ENCODE peak calls at places on chromosomes 12 and 14, in ten cellular contexts. One of them, this sample, is unnamed.
A peak's percentile ranks its signal among the peaks of the same experiment; 100 is the strongest.

GRCh38 chr14:54189358-54190354 is 207.2 kb upstream of the CDKN3 start:
- DNase-seq in prostate gland: no peak
- DNase-seq in brain microvascular endothelial cell: peak; percentile 76
- DNase-seq in skeletal muscle cell: peak; percentile 39
- DNase-seq in breast epithelium: no peak
- DNase-seq in right lobe of liver: no peak
- DNase-seq in psoas muscle: no peak
- DNase-seq in endothelial cell of umbilical vein: peak; percentile 76
- DNase-seq in cardiac fibroblast: peak; percentile 49
- DNase-seq in CD4-positive, alpha-beta memory T cell: no peak
- DNase-seq in this sample: peak; percentile 81

GRCh38 chr12:22312336-22312735 is 22.2 kb downstream of the ST8SIA1 start:
- DNase-seq in prostate gland: peak; percentile 40
- DNase-seq in brain microvascular endothelial cell: peak; percentile 29
- DNase-seq in skeletal muscle cell: peak; percentile 24
- DNase-seq in breast epithelium: peak; percentile 70
- DNase-seq in right lobe of liver: no peak
- DNase-seq in psoas muscle: no peak
- DNase-seq in endothelial cell of umbilical vein: no peak
- DNase-seq in cardiac fibroblast: peak; percentile 95
- DNase-seq in CD4-positive, alpha-beta memory T cell: no peak
- DNase-seq in this sample: peak; percentile 78

GRCh38 chr12:10331642-10332239 is 24.1 kb downstream of the KLRD1 start:
- DNase-seq in prostate gland: peak; percentile 12
- DNase-seq in brain microvascular endothelial cell: peak; percentile 41
- DNase-seq in skeletal muscle cell: peak; percentile 22
- DNase-seq in breast epithelium: no peak
- DNase-seq in right lobe of liver: no peak
- DNase-seq in psoas muscle: no peak
- DNase-seq in endothelial cell of umbilical vein: peak; percentile 62
- DNase-seq in cardiac fibroblast: peak; percentile 75
- DNase-seq in CD4-positive, alpha-beta memory T cell: peak; percentile 14
- DNase-seq in this sample: peak; percentile 67

GRCh38 chr12:99311373-99311772 is 336.2 kb upstream of the GARIN6 start:
- DNase-seq in prostate gland: no peak
- DNase-seq in brain microvascular endothelial cell: no peak
- DNase-seq in skeletal muscle cell: no peak
- DNase-seq in breast epithelium: no peak
- DNase-seq in right lobe of liver: no peak
- DNase-seq in psoas muscle: no peak
- DNase-seq in endothelial cell of umbilical vein: no peak
- DNase-seq in cardiac fibroblast: no peak
- DNase-seq in CD4-positive, alpha-beta memory T cell: no peak
- DNase-seq in this sample: no peak

GRCh38 chr12:53336137-53336785 is at the start of gene SP7:
- DNase-seq in prostate gland: no peak
- DNase-seq in brain microvascular endothelial cell: no peak
- DNase-seq in skeletal muscle cell: no peak
- DNase-seq in breast epithelium: no peak
- DNase-seq in right lobe of liver: no peak
- DNase-seq in psoas muscle: no peak
- DNase-seq in endothelial cell of umbilical vein: no peak
- DNase-seq in cardiac fibroblast: no peak
- DNase-seq in CD4-positive, alpha-beta memory T cell: no peak
- DNase-seq in this sample: no peak

GRCh38 chr12:46368138-46368537 is 4.4 kb downstream of the SLC38A2 start:
- DNase-seq in prostate gland: no peak
- DNase-seq in brain microvascular endothelial cell: no peak
- DNase-seq in skeletal muscle cell: no peak
- DNase-seq in breast epithelium: no peak
- DNase-seq in right lobe of liver: no peak
- DNase-seq in psoas muscle: no peak
- DNase-seq in endothelial cell of umbilical vein: peak; percentile 24
- DNase-seq in cardiac fibroblast: peak; percentile 53
- DNase-seq in CD4-positive, alpha-beta memory T cell: no peak
- DNase-seq in this sample: no peak

GRCh38 chr14:63394856-63395255 is 76.1 kb upstream of the GPHB5 start:
- DNase-seq in prostate gland: no peak
- DNase-seq in brain microvascular endothelial cell: no peak
- DNase-seq in skeletal muscle cell: no peak
- DNase-seq in breast epithelium: no peak
- DNase-seq in right lobe of liver: no peak
- DNase-seq in psoas muscle: no peak
- DNase-seq in endothelial cell of umbilical vein: no peak
- DNase-seq in cardiac fibroblast: no peak
- DNase-seq in CD4-positive, alpha-beta memory T cell: no peak
- DNase-seq in this sample: peak; percentile 12

GRCh38 chr12:110279976-110280783 is 867 bp upstream of the ATP2A2 start:
- DNase-seq in prostate gland: peak; percentile 37
- DNase-seq in brain microvascular endothelial cell: peak; percentile 63
- DNase-seq in skeletal muscle cell: no peak
- DNase-seq in breast epithelium: peak; percentile 47
- DNase-seq in right lobe of liver: no peak
- DNase-seq in psoas muscle: peak; percentile 67
- DNase-seq in endothelial cell of umbilical vein: peak; percentile 66
- DNase-seq in cardiac fibroblast: peak; percentile 45
- DNase-seq in CD4-positive, alpha-beta memory T cell: no peak
- DNase-seq in this sample: peak; percentile 42

GRCh38 chr12:4421590-4422031 is 24.0 kb downstream of the FGF6 start:
- DNase-seq in prostate gland: no peak
- DNase-seq in brain microvascular endothelial cell: peak; percentile 24
- DNase-seq in skeletal muscle cell: no peak
- DNase-seq in breast epithelium: no peak
- DNase-seq in right lobe of liver: no peak
- DNase-seq in psoas muscle: no peak
- DNase-seq in endothelial cell of umbilical vein: peak; percentile 37
- DNase-seq in cardiac fibroblast: peak; percentile 39
- DNase-seq in CD4-positive, alpha-beta memory T cell: peak; percentile 48
- DNase-seq in this sample: peak; percentile 45

GRCh38 chr12:107319536-107320030 is 226.2 kb upstream of the CRY1 start:
- DNase-seq in prostate gland: peak; percentile 15
- DNase-seq in brain microvascular endothelial cell: no peak
- DNase-seq in skeletal muscle cell: no peak
- DNase-seq in breast epithelium: no peak
- DNase-seq in right lobe of liver: no peak
- DNase-seq in psoas muscle: no peak
- DNase-seq in endothelial cell of umbilical vein: no peak
- DNase-seq in cardiac fibroblast: no peak
- DNase-seq in CD4-positive, alpha-beta memory T cell: peak; percentile 30
- DNase-seq in this sample: no peak

GRCh38 chr12:9869307-9870161 is at the start of gene CLEC2B:
- DNase-seq in prostate gland: no peak
- DNase-seq in brain microvascular endothelial cell: peak; percentile 47
- DNase-seq in skeletal muscle cell: peak; percentile 46
- DNase-seq in breast epithelium: no peak
- DNase-seq in right lobe of liver: peak; percentile 18
- DNase-seq in psoas muscle: no peak
- DNase-seq in endothelial cell of umbilical vein: peak; percentile 92
- DNase-seq in cardiac fibroblast: peak; percentile 88
- DNase-seq in CD4-positive, alpha-beta memory T cell: peak; percentile 74
- DNase-seq in this sample: peak; percentile 97

DNA sequence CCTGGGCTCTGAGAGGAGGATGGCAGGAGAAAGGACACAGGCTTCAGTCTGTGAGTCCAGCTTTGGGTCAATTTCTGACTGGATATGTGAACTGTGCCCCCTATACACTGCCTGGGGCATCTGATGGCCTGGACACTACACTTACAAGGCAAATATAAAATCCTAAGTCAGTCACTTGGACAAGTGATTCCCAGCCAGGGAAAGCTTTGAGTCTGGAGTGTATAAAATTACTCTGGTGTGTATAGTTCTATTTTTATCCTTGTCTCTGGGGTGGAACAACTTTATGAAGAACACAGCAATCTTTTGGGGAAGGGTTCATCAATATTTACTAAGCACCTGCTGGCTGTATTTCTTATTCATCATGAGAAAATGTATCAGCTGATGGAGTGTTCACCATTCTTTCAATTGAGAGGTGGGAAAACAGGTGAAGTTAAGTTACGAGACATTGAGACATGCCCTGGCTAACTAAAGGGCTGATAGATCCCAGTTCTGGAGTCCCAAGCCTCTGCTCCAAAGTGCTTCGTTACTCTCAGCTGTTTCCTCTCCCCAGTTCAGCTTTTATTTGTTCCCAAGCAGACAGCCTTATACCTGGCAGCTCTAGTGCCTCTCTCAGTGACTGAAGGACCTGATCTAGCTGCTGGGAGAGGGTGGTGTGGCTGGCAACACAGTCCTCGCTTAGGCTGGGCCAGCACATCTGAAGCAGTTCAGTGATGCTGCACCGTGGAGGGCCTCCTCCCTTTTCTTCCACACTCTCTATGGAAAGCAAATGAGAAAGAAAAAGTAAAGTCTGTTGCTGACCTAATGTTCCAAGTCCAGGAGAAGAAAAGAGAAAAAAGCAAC is 30.9 kb downstream of the ZFYVE26 start:
- DNase-seq in prostate gland: no peak
- DNase-seq in brain microvascular endothelial cell: no peak
- DNase-seq in skeletal muscle cell: no peak
- DNase-seq in breast epithelium: no peak
- DNase-seq in right lobe of liver: no peak
- DNase-seq in psoas muscle: no peak
- DNase-seq in endothelial cell of umbilical vein: no peak
- DNase-seq in cardiac fibroblast: no peak
- DNase-seq in CD4-positive, alpha-beta memory T cell: no peak
- DNase-seq in this sample: no peak
- H3K4me3 ChIP-seq in prostate gland: no peak overlapping the region
- H3K4me3 ChIP-seq in brain microvascular endothelial cell: no peak overlapping the region
- H3K4me3 ChIP-seq in skeletal muscle cell: no peak overlapping the region
- H3K4me3 ChIP-seq in breast epithelium: no peak overlapping the region
- H3K4me3 ChIP-seq in right lobe of liver: no peak overlapping the region
- H3K4me3 ChIP-seq in psoas muscle: peak overlapping the region; percentile 23
- H3K4me3 ChIP-seq in endothelial cell of umbilical vein: no peak overlapping the region
- H3K4me3 ChIP-seq in cardiac fibroblast: no peak overlapping the region
- H3K4me3 ChIP-seq in CD4-positive, alpha-beta memory T cell: no peak overlapping the region
- H3K4me3 ChIP-seq in this sample: no peak overlapping the region

DNA sequence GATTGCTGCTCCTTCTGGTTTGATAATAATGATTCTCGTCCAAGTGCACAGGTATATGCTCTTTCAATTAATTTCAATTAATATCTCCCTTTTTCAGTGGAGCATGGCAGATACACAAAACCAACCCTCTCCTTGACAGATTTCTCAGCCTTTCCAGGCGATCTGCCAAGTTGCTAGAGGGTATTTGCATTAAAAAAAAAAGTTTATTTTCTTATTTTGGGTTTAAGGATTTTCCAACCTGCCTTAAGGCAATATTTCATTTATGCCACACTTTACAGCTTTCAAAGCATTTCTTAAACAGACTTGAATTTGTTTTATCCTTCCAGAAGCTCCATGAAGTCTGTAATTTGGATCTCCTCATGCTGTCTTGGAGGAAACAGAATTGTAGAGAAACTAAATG is 2.1 kb downstream of the DGLUCY start:
- DNase-seq in prostate gland: no peak
- DNase-seq in brain microvascular endothelial cell: no peak
- DNase-seq in skeletal muscle cell: no peak
- DNase-seq in breast epithelium: no peak
- DNase-seq in right lobe of liver: no peak
- DNase-seq in psoas muscle: no peak
- DNase-seq in endothelial cell of umbilical vein: peak; percentile 18
- DNase-seq in cardiac fibroblast: peak; percentile 40
- DNase-seq in CD4-positive, alpha-beta memory T cell: no peak
- DNase-seq in this sample: no peak
- H3K4me3 ChIP-seq in prostate gland: peak overlapping the region; percentile 41
- H3K4me3 ChIP-seq in brain microvascular endothelial cell: no peak overlapping the region
- H3K4me3 ChIP-seq in skeletal muscle cell: no peak overlapping the region
- H3K4me3 ChIP-seq in breast epithelium: peak overlapping the region; percentile 59
- H3K4me3 ChIP-seq in right lobe of liver: peak overlapping the region; percentile 45
- H3K4me3 ChIP-seq in psoas muscle: peak overlapping the region; percentile 77
- H3K4me3 ChIP-seq in endothelial cell of umbilical vein: no peak overlapping the region
- H3K4me3 ChIP-seq in cardiac fibroblast: no peak overlapping the region
- H3K4me3 ChIP-seq in CD4-positive, alpha-beta memory T cell: peak overlapping the region; percentile 95
- H3K4me3 ChIP-seq in this sample: no peak overlapping the region

GRCh38 chr12:94689002-94689645 is 38.8 kb upstream of the TMCC3 start:
- DNase-seq in prostate gland: no peak
- DNase-seq in brain microvascular endothelial cell: peak; percentile 45
- DNase-seq in skeletal muscle cell: peak; percentile 63
- DNase-seq in breast epithelium: no peak
- DNase-seq in right lobe of liver: no peak
- DNase-seq in psoas muscle: no peak
- DNase-seq in endothelial cell of umbilical vein: peak; percentile 74
- DNase-seq in cardiac fibroblast: peak; percentile 77
- DNase-seq in CD4-positive, alpha-beta memory T cell: no peak
- DNase-seq in this sample: peak; percentile 74

GRCh38 chr12:94686834-94687628 is 36.7 kb upstream of the TMCC3 start:
- DNase-seq in prostate gland: no peak
- DNase-seq in brain microvascular endothelial cell: no peak
- DNase-seq in skeletal muscle cell: no peak
- DNase-seq in breast epithelium: no peak
- DNase-seq in right lobe of liver: no peak
- DNase-seq in psoas muscle: no peak
- DNase-seq in endothelial cell of umbilical vein: peak; percentile 85
- DNase-seq in cardiac fibroblast: no peak
- DNase-seq in CD4-positive, alpha-beta memory T cell: no peak
- DNase-seq in this sample: no peak

GRCh38 chr12:94694732-94695131 is 44.4 kb upstream of the TMCC3 start:
- DNase-seq in prostate gland: no peak
- DNase-seq in brain microvascular endothelial cell: no peak
- DNase-seq in skeletal muscle cell: no peak
- DNase-seq in breast epithelium: no peak
- DNase-seq in right lobe of liver: no peak
- DNase-seq in psoas muscle: no peak
- DNase-seq in endothelial cell of umbilical vein: no peak
- DNase-seq in cardiac fibroblast: no peak
- DNase-seq in CD4-positive, alpha-beta memory T cell: no peak
- DNase-seq in this sample: no peak

GRCh38 chr12:94690199-94690695 is 39.9 kb upstream of the TMCC3 start:
- DNase-seq in prostate gland: no peak
- DNase-seq in brain microvascular endothelial cell: no peak
- DNase-seq in skeletal muscle cell: no peak
- DNase-seq in breast epithelium: no peak
- DNase-seq in right lobe of liver: no peak
- DNase-seq in psoas muscle: no peak
- DNase-seq in endothelial cell of umbilical vein: peak; percentile 98
- DNase-seq in cardiac fibroblast: peak; percentile 78
- DNase-seq in CD4-positive, alpha-beta memory T cell: no peak
- DNase-seq in this sample: peak; percentile 58

DNA sequence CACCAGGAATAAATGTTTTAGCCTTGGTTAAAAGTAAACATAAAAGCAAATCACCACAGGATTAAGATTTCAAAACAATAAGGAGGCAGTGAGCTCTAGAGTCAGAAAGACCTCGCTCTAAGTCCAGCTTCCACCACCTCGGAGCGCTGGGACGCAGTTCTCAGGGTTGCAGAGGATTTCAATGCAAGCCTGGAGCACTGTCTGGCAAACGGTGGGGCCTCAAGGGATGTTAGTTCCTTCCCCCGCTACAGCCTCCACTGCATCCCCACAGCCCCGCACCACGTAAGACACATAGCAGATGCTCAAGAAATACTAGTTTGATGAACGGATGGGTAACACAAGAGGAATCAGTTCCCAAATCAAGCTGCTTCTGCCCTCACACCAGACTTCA is 39.3 kb upstream of the TMCC3 start:
- DNase-seq in prostate gland: no peak
- DNase-seq in brain microvascular endothelial cell: no peak
- DNase-seq in skeletal muscle cell: no peak
- DNase-seq in breast epithelium: no peak
- DNase-seq in right lobe of liver: no peak
- DNase-seq in psoas muscle: peak; percentile 25
- DNase-seq in endothelial cell of umbilical vein: no peak
- DNase-seq in cardiac fibroblast: peak; percentile 20
- DNase-seq in CD4-positive, alpha-beta memory T cell: no peak
- DNase-seq in this sample: peak; percentile 28
- H3K4me3 ChIP-seq in prostate gland: no peak overlapping the region
- H3K4me3 ChIP-seq in brain microvascular endothelial cell: no peak overlapping the region
- H3K4me3 ChIP-seq in skeletal muscle cell: no peak overlapping the region
- H3K4me3 ChIP-seq in breast epithelium: peak overlapping the region; percentile 21
- H3K4me3 ChIP-seq in right lobe of liver: no peak overlapping the region
- H3K4me3 ChIP-seq in psoas muscle: peak overlapping the region; percentile 29
- H3K4me3 ChIP-seq in endothelial cell of umbilical vein: no peak overlapping the region
- H3K4me3 ChIP-seq in cardiac fibroblast: no peak overlapping the region
- H3K4me3 ChIP-seq in CD4-positive, alpha-beta memory T cell: no peak overlapping the region
- H3K4me3 ChIP-seq in this sample: peak overlapping the region; percentile 12

GRCh38 chr14:69315302-69315701 is 55.3 kb downstream of the GALNT16 start:
- DNase-seq in prostate gland: no peak
- DNase-seq in brain microvascular endothelial cell: no peak
- DNase-seq in skeletal muscle cell: no peak
- DNase-seq in breast epithelium: no peak
- DNase-seq in right lobe of liver: no peak
- DNase-seq in psoas muscle: no peak
- DNase-seq in endothelial cell of umbilical vein: no peak
- DNase-seq in cardiac fibroblast: peak; percentile 39
- DNase-seq in CD4-positive, alpha-beta memory T cell: no peak
- DNase-seq in this sample: peak; percentile 11
- H3K4me3 ChIP-seq in prostate gland: no peak overlapping the region
- H3K4me3 ChIP-seq in brain microvascular endothelial cell: no peak overlapping the region
- H3K4me3 ChIP-seq in skeletal muscle cell: no peak overlapping the region
- H3K4me3 ChIP-seq in breast epithelium: no peak overlapping the region
- H3K4me3 ChIP-seq in right lobe of liver: no peak overlapping the region
- H3K4me3 ChIP-seq in psoas muscle: no peak overlapping the region
- H3K4me3 ChIP-seq in endothelial cell of umbilical vein: no peak overlapping the region
- H3K4me3 ChIP-seq in cardiac fibroblast: no peak overlapping the region
- H3K4me3 ChIP-seq in CD4-positive, alpha-beta memory T cell: no peak overlapping the region
- H3K4me3 ChIP-seq in this sample: no peak overlapping the region